ENCODE peak calls at places on chromosome 13, in four cellular contexts. Z, R, K and F are unnamed samples.

GRCh38 chr13:27120811-27121210 is 50.8 kb downstream of the USP12 start:
- DNase-seq in Z (no peak), R (no peak), K (no peak), F (peak)

GRCh38 chr13:113862191-113862765 is 1.6 kb downstream of the GAS6 start:
- DNase-seq in Z (no peak), R (no peak), K (no peak), F (peak)

GRCh38 chr13:26440111-26440510 is 117.4 kb upstream of the WASF3 start:
- DNase-seq in Z (peak), R (no peak), K (no peak), F (no peak)

GRCh38 chr13:80389073-80390038 is 48.4 kb upstream of the SPRY2 start:
- DNase-seq in Z (no peak), R (no peak), K (no peak), F (no peak)

GRCh38 chr13:79398915-79399314 is 7.1 kb downstream of the RBM26 start:
- DNase-seq in Z (peak), R (no peak), K (no peak), F (peak)

GRCh38 chr13:107827840-107828549 is 387.3 kb downstream of the LIG4 start:
- DNase-seq in Z (no peak), R (no peak), K (no peak), F (no peak)

GRCh38 chr13:75440100-75440499 is 41.9 kb downstream of the TBC1D4 start:
- DNase-seq in Z (no peak), R (no peak), K (no peak), F (peak)

GRCh38 chr13:28505543-28506135 is 10.7 kb upstream of the FLT1 start:
- DNase-seq in Z (no peak), R (no peak), K (no peak), F (no peak)

GRCh38 chr13:28817204-28817603 is 2.9 kb upstream of the MTUS2 start:
- DNase-seq in Z (no peak), R (no peak), K (no peak), F (no peak)